ENCODE peak calls at places on chromosomes 7 and 10, in ten cellular contexts. N, H, I, R, C, J, L, T, W and Y are unnamed samples.

GRCh38 chr10:109348324-109348723 is 575.0 kb downstream of the XPNPEP1 start:
- DNase-seq in N (no peak), H (no peak), I (no peak), R (peak; percentile 4), C (no peak), J (no peak), L (no peak), T (no peak), W (no peak), Y (no peak)

GRCh38 chr10:98460837-98461499 is 14.2 kb upstream of the HPS1 start:
- DNase-seq in N (no peak), H (no peak), I (peak; percentile 53), R (peak; percentile 94), C (peak; percentile 59), J (no peak), L (peak; percentile 67), T (no peak), W (no peak), Y (no peak)

GRCh38 chr10:132163826-132164515 is 22.8 kb upstream of the DPYSL4 start:
- DNase-seq in N (no peak), H (no peak), I (no peak), R (no peak), C (no peak), J (no peak), L (no peak), T (no peak), W (peak; percentile 39), Y (no peak)

GRCh38 chr7:108001759-108002725 is 919 bp downstream of the LAMB1 start:
- DNase-seq in N (peak; percentile 70), H (no peak), I (no peak), R (peak; percentile 79), C (peak; percentile 22), J (no peak), L (peak; percentile 32), T (peak; percentile 45), W (peak; percentile 82), Y (no peak)

GRCh38 chr7:30855936-30856335 is 55.7 kb upstream of the AQP1 start:
- DNase-seq in N (no peak), H (no peak), I (no peak), R (no peak), C (no peak), J (no peak), L (no peak), T (no peak), W (no peak), Y (no peak)

GRCh38 chr10:132169031-132169765 is 17.6 kb upstream of the DPYSL4 start:
- DNase-seq in N (no peak), H (no peak), I (no peak), R (no peak), C (no peak), J (no peak), L (no peak), T (no peak), W (peak; percentile 63), Y (no peak)

GRCh38 chr7:526474-527034 is 6.9 kb upstream of the PDGFA start:
- DNase-seq in N (no peak), H (no peak), I (no peak), R (no peak), C (no peak), J (no peak), L (no peak), T (no peak), W (no peak), Y (no peak)

GRCh38 chr7:7686806-7687205 is 31.6 kb downstream of the RPA3 start:
- DNase-seq in N (no peak), H (no peak), I (no peak), R (no peak), C (no peak), J (no peak), L (no peak), T (no peak), W (no peak), Y (no peak)

GRCh38 chr10:14478639-14479038 is 147.9 kb upstream of the FRMD4A start:
- DNase-seq in N (peak; percentile 79), H (no peak), I (peak; percentile 49), R (peak; percentile 78), C (peak; percentile 71), J (peak; percentile 83), L (peak; percentile 51), T (peak; percentile 59), W (peak; percentile 83), Y (no peak)

GRCh38 chr7:95375591-95376294 is 20.4 kb downstream of the PON3 start:
- DNase-seq in N (no peak), H (no peak), I (no peak), R (no peak), C (no peak), J (no peak), L (no peak), T (no peak), W (no peak), Y (no peak)

GRCh38 chr10:61052469-61053205 is 108.7 kb upstream of the RHOBTB1 start:
- DNase-seq in N (no peak), H (no peak), I (no peak), R (no peak), C (no peak), J (peak; percentile 64), L (no peak), T (no peak), W (no peak), Y (no peak)
- H3K27ac ChIP-seq in N (no peak overlapping the region), H (no peak overlapping the region), I (no peak overlapping the region), R (no peak overlapping the region), C (no peak overlapping the region), J (no peak overlapping the region), L (no peak overlapping the region), T (no peak overlapping the region), W (no peak overlapping the region), Y (no peak overlapping the region)

GRCh38 chr7:74305987-74306736 is 17.0 kb downstream of the CLIP2 start:
- DNase-seq in N (peak; percentile 76), H (no peak), I (no peak), R (no peak), C (no peak), J (peak; percentile 50), L (peak; percentile 22), T (no peak), W (no peak), Y (no peak)
- H3K27ac ChIP-seq in N (no peak overlapping the region), H (no peak overlapping the region), I (peak overlapping the region; percentile 74), R (no peak overlapping the region), C (no peak overlapping the region), J (peak overlapping the region; percentile 77), L (no peak overlapping the region), T (no peak overlapping the region), W (no peak overlapping the region), Y (peak overlapping the region; percentile 95)

GRCh38 chr10:51224610-51225230 is 150.4 kb downstream of the PRKG1 start:
- DNase-seq in N (no peak), H (no peak), I (no peak), R (peak; percentile 86), C (no peak), J (no peak), L (no peak), T (no peak), W (no peak), Y (no peak)
- H3K27ac ChIP-seq in N (no peak overlapping the region), H (no peak overlapping the region), I (peak overlapping the region; percentile 36), R (peak overlapping the region; percentile 73), C (no peak overlapping the region), J (no peak overlapping the region), L (no peak overlapping the region), T (no peak overlapping the region), W (no peak overlapping the region), Y (no peak overlapping the region)

DNA sequence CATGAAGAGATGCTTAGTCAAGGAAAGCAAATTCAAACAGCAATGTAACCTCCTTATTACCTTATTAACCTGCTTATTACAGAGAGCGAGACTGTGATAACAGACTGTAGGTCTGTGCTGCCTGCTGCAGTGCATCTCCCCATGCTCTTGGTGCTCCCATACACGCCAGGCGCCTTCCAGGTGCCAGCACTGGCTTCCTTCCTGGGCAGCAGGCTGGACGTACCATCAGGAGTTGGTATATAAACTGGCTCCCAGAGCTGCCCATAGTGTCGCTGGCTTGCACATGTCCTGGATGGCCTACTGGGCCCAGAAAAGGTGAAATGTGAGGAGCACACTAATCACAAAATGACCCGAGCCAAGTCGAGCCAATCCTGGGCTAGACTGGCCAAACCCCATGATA is 13.5 kb downstream of the ATP6V0E2 start:
- DNase-seq in N (no peak), H (no peak), I (no peak), R (no peak), C (no peak), J (no peak), L (no peak), T (no peak), W (no peak), Y (no peak)
- H3K27ac ChIP-seq in N (no peak overlapping the region), H (no peak overlapping the region), I (no peak overlapping the region), R (no peak overlapping the region), C (no peak overlapping the region), J (no peak overlapping the region), L (no peak overlapping the region), T (no peak overlapping the region), W (no peak overlapping the region), Y (no peak overlapping the region)

DNA sequence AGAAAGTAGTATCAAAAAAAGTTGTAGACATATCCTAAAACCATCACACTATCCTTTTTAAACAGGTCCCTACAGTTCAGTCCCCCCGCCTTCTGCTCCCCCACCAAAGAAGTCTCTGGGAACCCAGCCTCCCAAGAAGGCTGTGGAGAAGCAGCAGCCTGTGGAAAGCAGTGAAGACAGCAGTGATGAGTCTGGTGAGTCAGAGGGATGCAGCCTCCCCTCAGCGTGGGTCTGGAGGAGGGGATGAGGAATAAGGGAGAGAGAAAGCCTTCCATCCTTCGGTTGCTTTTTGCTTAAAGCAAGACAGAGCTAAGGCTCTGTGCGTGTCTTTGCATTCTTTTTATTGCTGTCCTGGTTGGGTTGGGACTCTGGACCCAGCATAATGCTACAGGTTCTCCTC is 7.6 kb downstream of the NOLC1 start:
- DNase-seq in N (no peak), H (no peak), I (no peak), R (no peak), C (no peak), J (no peak), L (no peak), T (no peak), W (peak; percentile 26), Y (no peak)
- H3K27ac ChIP-seq in N (no peak overlapping the region), H (no peak overlapping the region), I (no peak overlapping the region), R (no peak overlapping the region), C (no peak overlapping the region), J (no peak overlapping the region), L (no peak overlapping the region), T (no peak overlapping the region), W (no peak overlapping the region), Y (no peak overlapping the region)

GRCh38 chr7:105307163-105307672 is 81.5 kb downstream of the SRPK2 start:
- DNase-seq in N (no peak), H (no peak), I (no peak), R (no peak), C (no peak), J (no peak), L (no peak), T (no peak), W (no peak), Y (no peak)

GRCh38 chr7:105309235-105310156 is 79.2 kb downstream of the SRPK2 start:
- DNase-seq in N (no peak), H (no peak), I (no peak), R (no peak), C (no peak), J (peak; percentile 62), L (no peak), T (no peak), W (no peak), Y (no peak)

GRCh38 chr7:105304040-105304895 is 84.5 kb downstream of the SRPK2 start:
- DNase-seq in N (no peak), H (no peak), I (no peak), R (peak; percentile 59), C (no peak), J (no peak), L (no peak), T (no peak), W (no peak), Y (no peak)

GRCh38 chr7:105306160-105306784 is 82.4 kb downstream of the SRPK2 start:
- DNase-seq in N (no peak), H (peak; percentile 8), I (no peak), R (no peak), C (no peak), J (no peak), L (no peak), T (no peak), W (no peak), Y (no peak)

GRCh38 chr7:105305633-105306032 is 83.1 kb downstream of the SRPK2 start:
- DNase-seq in N (no peak), H (no peak), I (no peak), R (no peak), C (no peak), J (no peak), L (no peak), T (no peak), W (no peak), Y (no peak)
- H3K27ac ChIP-seq in N (no peak overlapping the region), H (no peak overlapping the region), I (no peak overlapping the region), R (no peak overlapping the region), C (no peak overlapping the region), J (no peak overlapping the region), L (no peak overlapping the region), T (no peak overlapping the region), W (no peak overlapping the region), Y (no peak overlapping the region)